ENCODE peak calls at places on chromosomes 12 and 14, in six cellular contexts. A, C, J, O, R and H are unnamed samples.

GRCh38 chr12:13257356-13257875 is 60.9 kb downstream of the EMP1 start:
- DNase-seq in O (no peak), R (no peak), J (no peak), C (no peak), A (no peak), H (no peak)

GRCh38 chr12:1593232-1594044 is 943 bp downstream of the FBXL14 start:
- DNase-seq in J (no peak), O (no peak), A (no peak), R (peak; percentile 61), C (no peak), H (no peak)

GRCh38 chr14:100577986-100578431 is 9.2 kb downstream of the BEGAIN start:
- DNase-seq in C (no peak), A (no peak), O (no peak), J (no peak), R (peak; percentile 50), H (no peak)

GRCh38 chr12:27002141-27002540 is 12.0 kb downstream of the TM7SF3 start:
- DNase-seq in J (no peak), O (no peak), A (no peak), R (no peak), C (no peak), H (no peak)

GRCh38 chr14:76876076-76876475 is 49.9 kb downstream of the LRRC74A start:
- DNase-seq in R (peak; percentile 86), J (peak; percentile 23), C (no peak), A (peak; percentile 68), O (peak; percentile 43), H (peak; percentile 81)

GRCh38 chr12:57751432-57751787 is 700 bp downstream of the CDK4 start:
- DNase-seq in R (no peak), A (no peak), O (no peak), C (no peak), J (no peak), H (no peak)

GRCh38 chr12:20620311-20620710 is 74.8 kb upstream of the SLCO1C1 start:
- DNase-seq in A (no peak), C (no peak), J (no peak), O (no peak), R (no peak), H (no peak)

GRCh38 chr14:67559639-67560038 is 26.5 kb downstream of the PLEKHH1 start:
- DNase-seq in A (no peak), J (no peak), R (no peak), O (no peak), C (no peak), H (no peak)

GRCh38 chr12:24045816-24046257 is 96.4 kb upstream of the SOX5 start:
- DNase-seq in A (no peak), J (no peak), O (peak; percentile 87), C (no peak), R (peak; percentile 24), H (no peak)

GRCh38 chr12:48817957-48818830 is at the start of gene CACNB3:
- DNase-seq in J (no peak), A (peak; percentile 67), C (no peak), O (no peak), R (peak; percentile 90), H (no peak)

GRCh38 chr14:25178255-25178654 is 128.3 kb upstream of the STXBP6 start:
- DNase-seq in O (no peak), C (no peak), J (no peak), R (no peak), A (no peak), H (no peak)

GRCh38 chr14:77524536-77524935 is 25.9 kb upstream of the ISM2 start:
- DNase-seq in J (no peak), R (no peak), C (no peak), O (no peak), A (no peak), H (no peak)

GRCh38 chr12:19074700-19075099 is 54.8 kb upstream of the PLEKHA5 start:
- DNase-seq in A (no peak), R (no peak), O (no peak), C (no peak), J (no peak), H (no peak)

GRCh38 chr12:51687142-51687935 is 96.3 kb downstream of the SCN8A start:
- DNase-seq in J (no peak), A (no peak), R (no peak), C (no peak), O (no peak), H (no peak)

GRCh38 chr12:112401903-112402498 is 7.4 kb downstream of the RPL6 start:
- DNase-seq in R (no peak), J (no peak), O (no peak), C (no peak), A (no peak), H (no peak)
- H3K4me3 ChIP-seq in R (no peak overlapping the region), J (no peak overlapping the region), O (no peak overlapping the region), C (no peak overlapping the region), A (no peak overlapping the region), H (no peak overlapping the region)

GRCh38 chr12:123940627-123940966 is 32.0 kb downstream of the CCDC92 start:
- DNase-seq in A (no peak), C (no peak), R (no peak), O (no peak), J (no peak), H (no peak)
- TF ChIP-seq JUND in A (no peak), C (no peak), R (no peak), O (no peak), J (no peak), H (no peak)

GRCh38 chr14:60655114-60655897 is 6.0 kb upstream of the SIX1 start:
- DNase-seq in A (no peak), J (no peak), C (no peak), R (peak; percentile 41), O (no peak), H (no peak)

GRCh38 chr14:60652674-60653387 is 3.6 kb upstream of the SIX1 start:
- DNase-seq in A (no peak), J (no peak), C (no peak), O (no peak), R (peak; percentile 36), H (no peak)

GRCh38 chr14:60653388-60653690 is 4.1 kb upstream of the SIX1 start:
- DNase-seq in A (no peak), O (no peak), C (no peak), R (peak; percentile 41), J (no peak), H (no peak)

GRCh38 chr14:60654303-60654925 is 5.1 kb upstream of the SIX1 start:
- DNase-seq in J (no peak), A (no peak), O (no peak), C (no peak), R (peak; percentile 44), H (no peak)

DNA sequence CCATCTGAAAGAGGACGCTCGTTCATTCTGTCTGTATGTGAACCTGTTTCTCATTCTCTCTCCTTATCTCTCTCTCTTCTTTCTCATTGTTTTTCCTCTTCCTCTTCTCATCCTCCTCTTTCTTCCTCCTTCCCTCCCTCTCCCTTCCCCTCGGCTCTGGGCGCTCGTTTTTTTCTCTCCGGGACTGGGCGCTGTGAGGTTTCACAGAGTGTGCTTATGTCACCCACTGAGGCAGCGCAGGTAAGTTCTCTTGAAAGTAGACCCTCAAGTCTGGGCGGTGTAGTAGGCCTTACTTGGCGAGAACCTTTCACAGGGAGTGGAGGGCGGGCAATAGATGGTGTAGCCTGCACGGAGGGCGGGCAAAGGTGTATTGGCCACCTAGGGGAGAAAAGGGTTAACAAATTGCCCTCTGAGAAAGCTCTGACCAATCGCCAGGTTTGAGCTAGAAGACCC is 4.5 kb upstream of the SIX1 start:
- DNase-seq in R (no peak), A (no peak), J (no peak), C (no peak), O (no peak), H (no peak)
- H3K4me1 ChIP-seq in R (peaks cover 7% of the 10 kb centered on the region), A (no peaks in the 10 kb centered on the region), J (peaks cover 22% of the 10 kb centered on the region), C (peaks cover 9% of the 10 kb centered on the region), O (peaks cover 55% of the 10 kb centered on the region), H (peaks cover 12% of the 10 kb centered on the region)

GRCh38 chr12:122096591-122097149 is 18.1 kb downstream of the MLXIP start:
- DNase-seq in C (no peak), R (no peak), J (no peak), A (no peak), O (no peak), H (no peak)
- H3K4me3 ChIP-seq in C (no peak overlapping the region), R (no peak overlapping the region), J (no peak overlapping the region), A (no peak overlapping the region), O (no peak overlapping the region), H (no peak overlapping the region)

GRCh38 chr14:95523818-95524448 is 7.5 kb upstream of the SYNE3 start:
- DNase-seq in C (no peak), A (peak; percentile 54), R (no peak), J (no peak), O (peak; percentile 79), H (no peak)
- TF ChIP-seq JUND in C (no peak), A (peak; percentile 74), R (no peak), J (no peak), O (no peak), H (no peak)

GRCh38 chr14:79199217-79199616 is 1012.1 kb downstream of the DIO2 start:
- DNase-seq in O (no peak), R (no peak), A (no peak), J (no peak), C (no peak), H (no peak)
- H3K4me1 ChIP-seq in O (no peaks in the 10 kb centered on the region), R (peaks cover 10% of the 10 kb centered on the region), A (no peaks in the 10 kb centered on the region), J (no peaks in the 10 kb centered on the region), C (no peaks in the 10 kb centered on the region), H (no peaks in the 10 kb centered on the region)

DNA sequence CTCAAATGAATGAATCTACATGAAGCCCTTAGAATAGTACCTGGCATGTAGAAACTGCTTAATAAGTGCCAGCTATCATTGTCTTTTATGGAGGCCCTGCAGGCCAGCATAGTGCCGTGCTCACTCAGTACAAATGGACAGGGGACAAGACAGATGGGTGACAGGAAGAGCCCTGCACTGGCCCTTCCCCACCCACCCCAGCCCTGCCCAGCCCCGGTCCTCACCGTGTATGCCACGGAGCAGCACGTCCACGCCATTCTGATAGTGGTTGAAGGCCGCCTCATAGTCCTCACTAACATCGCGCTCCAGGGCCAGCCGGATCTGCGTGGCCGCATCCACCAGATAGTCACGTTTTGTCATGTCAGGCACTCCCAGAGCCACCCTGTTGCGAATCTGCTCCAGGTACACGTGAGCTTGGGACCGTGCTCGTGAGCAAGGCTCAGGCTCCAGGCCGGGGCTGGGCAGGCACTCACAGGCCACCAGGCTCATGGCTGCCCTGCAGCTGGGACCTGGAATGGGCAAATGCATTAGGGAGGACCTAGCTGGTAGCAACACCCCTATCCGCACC is 1.9 kb downstream of the RPS6KL1 start:
- DNase-seq in O (no peak), A (no peak), R (no peak), J (no peak), C (no peak), H (no peak)
- H3K4me3 ChIP-seq in O (no peak overlapping the region), A (no peak overlapping the region), R (no peak overlapping the region), J (no peak overlapping the region), C (no peak overlapping the region), H (no peak overlapping the region)

GRCh38 chr14:58878740-58879139 is 241.0 kb downstream of the DACT1 start:
- DNase-seq in O (no peak), A (no peak), J (no peak), R (no peak), C (no peak), H (no peak)

GRCh38 chr14:58881433-58881832 is 243.7 kb downstream of the DACT1 start:
- DNase-seq in R (no peak), C (no peak), J (no peak), A (no peak), O (no peak), H (no peak)

GRCh38 chr14:58884442-58884841 is 246.7 kb downstream of the DACT1 start:
- DNase-seq in R (no peak), J (no peak), C (no peak), O (peak; percentile 3), A (no peak), H (no peak)

GRCh38 chr14:58887931-58888330 is 250.2 kb downstream of the DACT1 start:
- DNase-seq in O (no peak), R (no peak), J (no peak), A (no peak), C (no peak), H (no peak)

GRCh38 chr14:58882577-58883018 is 244.8 kb downstream of the DACT1 start:
- DNase-seq in J (no peak), A (no peak), R (no peak), O (no peak), C (no peak), H (no peak)
- TF ChIP-seq JUND in J (no peak), A (no peak), R (no peak), O (no peak), C (no peak), H (no peak)